ENCODE peak calls at places on chromosomes 16 and 17, in six cellular contexts. U, B, C, K, Z and I are unnamed samples.

GRCh38 chr16:46765050-46765449 is 16.9 kb upstream of the MYLK3 start:
- DNase-seq in U (no peak), B (no peak), C (no peak), K (no peak), Z (no peak), I (no peak)

GRCh38 chr16:77171750-77172635 is 19.0 kb upstream of the MON1B start:
- DNase-seq in U (peak), B (no peak), C (no peak), K (peak), Z (no peak), I (no peak)

GRCh38 chr17:41678907-41679739 is 9.6 kb upstream of the EIF1 start:
- DNase-seq in U (no peak), B (no peak), C (no peak), K (peak), Z (no peak), I (peak)

GRCh38 chr17:5912927-5913565 is 157.1 kb upstream of the WSCD1 start:
- DNase-seq in U (no peak), B (no peak), C (no peak), K (no peak), Z (no peak), I (no peak)

GRCh38 chr17:79832211-79833109 is 6.8 kb downstream of the CBX4 start:
- DNase-seq in U (peak), B (no peak), C (no peak), K (peak), Z (no peak), I (peak)

GRCh38 chr17:1241904-1242303 is 28.3 kb upstream of the BHLHA9 start:
- DNase-seq in U (no peak), B (peak), C (no peak), K (no peak), Z (no peak), I (no peak)

GRCh38 chr16:57938936-57939871 is 31.7 kb downstream of the CNGB1 start:
- DNase-seq in U (no peak), B (peak), C (peak), K (no peak), Z (no peak), I (peak)

GRCh38 chr17:17535957-17536356 is 39.8 kb upstream of the RASD1 start:
- DNase-seq in U (no peak), B (no peak), C (peak), K (peak), Z (peak), I (peak)

GRCh38 chr17:18964018-18964351 is 12.0 kb downstream of the SLC5A10 start:
- DNase-seq in U (no peak), B (no peak), C (no peak), K (no peak), Z (no peak), I (no peak)

GRCh38 chr16:85913688-85914422 is 14.9 kb downstream of the IRF8 start:
- DNase-seq in U (no peak), B (no peak), C (no peak), K (no peak), Z (no peak), I (no peak)

GRCh38 chr16:46986438-46986837 is 13.0 kb upstream of the DNAJA2 start:
- DNase-seq in U (no peak), B (no peak), C (no peak), K (no peak), Z (no peak), I (no peak)

GRCh38 chr17:67434061-67434525 is 57.0 kb downstream of the PITPNC1 start:
- DNase-seq in U (no peak), B (no peak), C (peak), K (peak), Z (no peak), I (peak)

GRCh38 chr17:76063880-76064546 is 8.3 kb downstream of the SRP68 start:
- DNase-seq in U (no peak), B (no peak), C (no peak), K (no peak), Z (no peak), I (no peak)

GRCh38 chr17:57861737-57862409 is 12.0 kb upstream of the MRPS23 start:
- DNase-seq in U (peak), B (no peak), C (peak), K (peak), Z (peak), I (peak)

GRCh38 chr17:7107795-7108559 is 6.6 kb downstream of the ASGR2 start:
- DNase-seq in U (no peak), B (no peak), C (no peak), K (no peak), Z (no peak), I (no peak)

GRCh38 chr16:80285089-80285488 is 255.7 kb upstream of the DYNLRB2 start:
- DNase-seq in U (no peak), B (peak), C (no peak), K (no peak), Z (no peak), I (no peak)

GRCh38 chr17:74877592-74878543 is 5.1 kb upstream of the FDXR start:
- DNase-seq in U (no peak), B (no peak), C (no peak), K (peak), Z (no peak), I (peak)

GRCh38 chr17:35795007-35795870 is at the start of gene MMP28:
- DNase-seq in U (peak), B (no peak), C (no peak), K (peak), Z (no peak), I (no peak)

GRCh38 chr16:2088759-2089358 is 41.1 kb downstream of the TSC2 start:
- DNase-seq in U (no peak), B (no peak), C (no peak), K (no peak), Z (no peak), I (no peak)

GRCh38 chr17:39097159-39097519 is 54.3 kb downstream of the PLXDC1 start:
- DNase-seq in U (no peak), B (no peak), C (no peak), K (no peak), Z (no peak), I (no peak)

GRCh38 chr17:70599198-70599597 is 429.9 kb downstream of the KCNJ2 start:
- DNase-seq in U (no peak), B (no peak), C (no peak), K (no peak), Z (no peak), I (no peak)

GRCh38 chr17:35294756-35295155 is 51.9 kb downstream of the SLFN5 start:
- DNase-seq in U (no peak), B (no peak), C (no peak), K (no peak), Z (no peak), I (no peak)

GRCh38 chr16:23640959-23641765 is at the start of the genes DCTN5 and PALB2:
- DNase-seq in U (peak), B (peak), C (peak), K (peak), Z (peak), I (peak)

GRCh38 chr17:6413073-6413472 is 21.8 kb downstream of the AIPL1 start:
- DNase-seq in U (no peak), B (no peak), C (no peak), K (peak), Z (no peak), I (no peak)

GRCh38 chr17:48336986-48337385 is 93.0 kb downstream of the SKAP1 start:
- DNase-seq in U (no peak), B (no peak), C (no peak), K (no peak), Z (no peak), I (no peak)

GRCh38 chr16:19578378-19578851 is 22.9 kb downstream of the VPS35L start:
- DNase-seq in U (no peak), B (no peak), C (no peak), K (no peak), Z (no peak), I (no peak)

GRCh38 chr16:88783391-88784073 is 1.5 kb downstream of the PIEZO1 start:
- DNase-seq in U (no peak), B (no peak), C (no peak), K (no peak), Z (no peak), I (peak)

GRCh38 chr17:53837131-53837530 is 14.4 kb downstream of the KIF2B start:
- DNase-seq in U (no peak), B (no peak), C (no peak), K (no peak), Z (no peak), I (no peak)

GRCh38 chr16:57628008-57628781 is at the start of gene ADGRG1:
- DNase-seq in U (peak), B (peak), C (peak), K (peak), Z (peak), I (peak)

GRCh38 chr16:50407351-50407750 is 38.6 kb upstream of the BRD7 start:
- DNase-seq in U (no peak), B (no peak), C (no peak), K (no peak), Z (no peak), I (no peak)

GRCh38 chr17:52027620-52028019 is 130.9 kb downstream of the CA10 start:
- DNase-seq in U (no peak), B (peak), C (no peak), K (no peak), Z (no peak), I (no peak)

GRCh38 chr17:11954961-11955360 is 42.3 kb downstream of the ZNF18 start:
- DNase-seq in U (no peak), B (no peak), C (no peak), K (no peak), Z (no peak), I (no peak)

GRCh38 chr16:21263640-21264211 is 14.4 kb downstream of the CRYM start:
- DNase-seq in U (peak), B (peak), C (no peak), K (peak), Z (no peak), I (no peak)
- H3K4me3 ChIP-seq in U (no peak), B (no peak), C (no peak), K (no peak), Z (no peak), I (no peak)

DNA sequence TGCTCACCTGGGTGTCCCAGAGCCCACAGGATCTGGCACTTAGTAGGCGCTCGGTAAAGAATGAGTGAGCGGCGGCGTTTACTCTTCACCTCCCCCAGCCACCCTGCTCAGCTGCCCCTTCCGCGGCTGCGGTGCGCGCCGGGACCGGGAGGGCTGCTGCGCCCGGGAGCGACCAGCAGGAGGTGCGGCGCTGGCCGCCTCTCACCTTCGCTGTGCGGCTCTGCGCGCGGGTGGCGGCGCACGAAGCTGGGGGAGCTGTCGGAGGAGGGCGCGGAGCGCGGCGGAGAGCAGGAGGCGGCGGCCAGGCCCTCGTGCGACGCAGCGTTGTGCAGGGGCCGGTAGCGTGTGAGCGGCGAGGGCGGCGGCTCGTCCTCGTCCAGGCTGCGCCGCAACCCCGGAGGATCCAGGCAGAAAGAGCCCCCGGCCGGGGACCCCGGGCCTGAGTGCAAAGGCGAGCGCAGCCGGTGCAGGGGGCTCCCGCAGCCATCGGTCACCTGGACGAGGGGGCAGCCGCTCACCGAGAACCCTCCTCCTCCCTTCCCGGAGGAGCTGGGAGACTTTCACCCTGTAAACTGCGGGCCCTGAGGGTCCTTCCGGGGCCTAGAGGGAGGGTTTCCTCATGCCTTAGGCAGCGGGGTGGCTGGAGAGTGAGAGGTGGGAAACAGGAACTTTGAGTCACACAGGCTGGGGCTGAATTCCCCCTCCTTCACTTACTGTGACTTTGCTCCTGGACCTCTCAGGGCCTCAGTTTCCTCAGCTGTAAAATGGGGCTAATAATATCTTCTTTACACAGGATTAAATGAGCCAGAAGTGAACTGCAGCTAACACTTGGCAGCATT is 12.5 kb downstream of the SAMD14 start:
- DNase-seq in U (peak), B (no peak), C (no peak), K (peak), Z (no peak), I (no peak)
- H3K4me3 ChIP-seq in U (no peak), B (no peak), C (no peak), K (no peak), Z (peak), I (peak)

GRCh38 chr17:78086740-78087139 is 41.8 kb downstream of the TMC6 start:
- DNase-seq in U (no peak), B (no peak), C (no peak), K (no peak), Z (no peak), I (no peak)
- H3K4me3 ChIP-seq in U (no peak), B (no peak), C (no peak), K (no peak), Z (no peak), I (no peak)

GRCh38 chr16:68349838-68350410 is 39.1 kb downstream of the PRMT7 start:
- DNase-seq in U (no peak), B (no peak), C (no peak), K (no peak), Z (no peak), I (no peak)

GRCh38 chr16:68347605-68348004 is 36.8 kb downstream of the PRMT7 start:
- DNase-seq in U (no peak), B (no peak), C (peak), K (no peak), Z (no peak), I (no peak)

GRCh38 chr16:68346892-68347480 is 36.2 kb downstream of the PRMT7 start:
- DNase-seq in U (no peak), B (no peak), C (peak), K (no peak), Z (no peak), I (no peak)

GRCh38 chr16:68350951-68351350 is 40.1 kb downstream of the PRMT7 start:
- DNase-seq in U (no peak), B (no peak), C (no peak), K (no peak), Z (no peak), I (no peak)

GRCh38 chr16:68348645-68349445 is 38.0 kb downstream of the PRMT7 start:
- DNase-seq in U (no peak), B (no peak), C (no peak), K (no peak), Z (no peak), I (no peak)
- H3K4me3 ChIP-seq in U (no peak), B (no peak), C (no peak), K (no peak), Z (no peak), I (no peak)

DNA sequence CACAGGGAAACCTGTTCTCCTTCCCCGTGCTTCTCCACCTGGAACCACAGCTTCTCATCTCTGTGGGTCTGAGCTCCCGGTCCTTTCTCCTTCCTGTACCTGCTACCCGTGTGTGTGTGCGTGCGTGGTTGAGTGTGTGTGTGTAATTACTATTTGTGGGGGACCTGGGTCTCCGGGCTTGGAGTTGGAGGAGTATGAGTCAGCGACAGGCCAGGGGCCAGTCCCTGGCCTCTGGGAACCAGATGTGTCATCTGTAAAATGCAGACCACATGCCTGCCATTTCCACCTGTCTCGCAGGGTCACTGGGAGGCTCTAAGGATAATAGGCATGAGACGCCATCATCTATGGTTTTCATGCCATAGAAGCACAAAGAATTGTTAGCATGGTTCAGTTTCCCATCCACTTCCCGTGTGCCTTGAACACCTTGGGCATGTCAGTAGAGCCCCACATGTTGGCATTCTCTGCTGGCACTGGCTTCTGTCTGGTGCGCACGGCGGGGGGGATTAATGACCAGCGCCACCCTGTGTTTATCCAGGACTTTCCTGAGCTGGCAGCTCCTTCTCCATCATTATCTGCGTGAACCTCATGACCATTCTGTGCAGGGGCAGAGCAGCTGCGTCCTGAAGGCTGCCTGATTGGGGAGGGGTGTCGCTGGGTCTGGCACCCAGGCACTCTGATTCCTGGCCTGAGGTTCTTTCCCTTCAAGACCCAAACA is 1.5 kb downstream of the ZNF205 start:
- DNase-seq in U (no peak), B (no peak), C (no peak), K (no peak), Z (no peak), I (no peak)
- H3K4me3 ChIP-seq in U (peak), B (peak), C (no peak), K (no peak), Z (peak), I (peak)

DNA sequence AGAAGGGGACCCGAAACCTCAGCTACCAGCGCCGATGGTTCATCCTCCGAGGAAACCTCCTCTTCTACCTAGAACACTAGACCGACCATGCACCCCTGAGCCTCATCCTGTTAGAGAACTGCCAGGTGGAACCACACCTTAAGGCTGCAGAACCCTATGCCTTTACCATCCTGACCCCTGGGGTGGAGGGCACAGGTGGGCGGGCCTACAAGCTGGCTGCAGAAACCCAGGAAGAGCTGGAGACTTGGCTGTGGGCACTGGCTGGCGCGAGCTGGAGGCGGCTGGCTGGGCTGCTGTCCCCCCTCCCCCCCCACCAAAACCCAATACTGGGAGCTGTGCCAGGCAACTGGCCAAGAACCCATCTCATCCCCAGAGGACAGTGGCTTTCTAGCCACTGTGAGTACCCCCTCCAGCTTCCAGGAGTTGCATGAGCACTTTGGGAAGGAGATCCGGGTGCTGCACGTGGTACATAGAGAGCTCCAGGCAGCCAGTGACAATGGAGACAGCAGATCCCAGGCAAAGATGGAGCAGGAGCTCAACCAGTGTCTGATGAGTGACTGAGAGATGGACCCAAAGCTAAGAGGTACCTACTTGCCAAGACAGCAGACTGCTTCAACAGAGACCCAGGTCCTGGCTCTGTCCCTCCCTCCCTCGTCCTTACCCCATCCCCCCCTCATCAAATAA is 1.4 kb upstream of the CD2BP2 start:
- DNase-seq in U (no peak), B (no peak), C (no peak), K (no peak), Z (no peak), I (no peak)
- H3K4me3 ChIP-seq in U (peak), B (no peak), C (no peak), K (no peak), Z (peak), I (no peak)

GRCh38 chr16:72787519-72788268 is 260.2 kb downstream of the ZFHX3 start:
- DNase-seq in U (no peak), B (peak), C (peak), K (peak), Z (peak), I (peak)

GRCh38 chr16:72786606-72787005 is 261.3 kb downstream of the ZFHX3 start:
- DNase-seq in U (no peak), B (no peak), C (no peak), K (no peak), Z (no peak), I (no peak)

GRCh38 chr16:72783716-72784320 is 264.1 kb downstream of the ZFHX3 start:
- DNase-seq in U (peak), B (no peak), C (no peak), K (no peak), Z (no peak), I (no peak)

GRCh38 chr16:72787130-72787518 is 260.8 kb downstream of the ZFHX3 start:
- DNase-seq in U (no peak), B (no peak), C (no peak), K (no peak), Z (no peak), I (no peak)

DNA sequence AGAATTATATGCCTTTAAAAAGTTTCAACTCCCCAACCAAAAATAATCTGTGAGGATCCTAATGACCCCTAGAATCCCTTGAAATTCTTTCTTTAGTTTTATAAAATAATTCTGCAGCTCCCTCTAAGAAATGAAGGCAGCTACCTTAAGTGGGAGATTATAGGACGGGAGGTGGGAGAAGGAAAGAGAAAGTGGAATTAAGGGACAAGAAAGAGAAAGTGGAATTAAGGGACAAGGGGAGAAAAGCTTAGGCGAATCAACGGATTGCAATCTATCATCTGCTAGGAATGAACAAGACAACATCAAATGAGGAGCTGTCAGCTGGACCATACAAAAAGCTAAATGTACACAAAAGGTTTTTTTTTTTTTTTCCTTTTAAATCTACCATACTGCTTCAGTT is 262.0 kb downstream of the ZFHX3 start:
- DNase-seq in U (no peak), B (no peak), C (no peak), K (no peak), Z (no peak), I (no peak)
- H3K4me3 ChIP-seq in U (no peak), B (no peak), C (peak), K (no peak), Z (peak), I (peak)

GRCh38 chr16:3609895-3610697 is 1.3 kb downstream of the SLX4 start:
- DNase-seq in U (no peak), B (no peak), C (no peak), K (peak), Z (no peak), I (no peak)
- H3K4me3 ChIP-seq in U (peak), B (no peak), C (no peak), K (peak), Z (peak), I (peak)

DNA sequence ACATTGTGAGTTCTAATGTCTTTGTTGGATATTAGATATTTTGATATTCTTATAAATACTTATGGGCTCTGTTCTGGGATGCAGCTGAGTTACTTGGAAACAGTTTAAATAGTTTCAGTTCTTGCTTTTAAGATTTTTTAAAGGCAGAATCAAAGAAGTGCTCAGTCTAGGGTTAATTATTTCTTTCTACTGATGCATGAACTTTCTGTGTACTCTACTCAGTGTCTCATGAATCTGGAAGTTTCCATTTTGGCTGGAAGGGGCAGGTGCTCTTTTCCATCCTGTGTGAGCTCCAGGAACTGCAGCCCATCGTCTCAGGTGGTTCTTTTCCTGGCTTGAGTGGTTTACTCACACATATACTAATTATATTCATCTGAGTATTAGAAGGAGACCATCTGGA is 61.1 kb upstream of the CPHXL start:
- DNase-seq in U (no peak), B (no peak), C (no peak), K (no peak), Z (no peak), I (no peak)
- H3K4me3 ChIP-seq in U (no peak), B (no peak), C (no peak), K (no peak), Z (no peak), I (no peak)